ENCODE peak calls at places on chromosomes 12 and 14, in ten cellular contexts. C is cardiac muscle cell, F is ascending aorta, Y is HFF-Myc, D is left ventricle myocardium inferior, X is Panc1, R is epithelial cell of esophagus, L is cardiac fibroblast, W is OCI-LY7, O is astrocyte of the spinal cord. U is an unnamed sample.

GRCh38 chr14:102883028-102883953 is 39.2 kb upstream of the AMN start:
- DNase-seq in O (no peak), L (no peak), W (no peak), D (no peak), C (no peak), F (no peak), Y (no peak), R (no peak), X (no peak), U (no peak)

GRCh38 chr12:126944684-126945083 is 1322.3 kb upstream of the TMEM132C start:
- DNase-seq in R (no peak), D (no peak), F (no peak), X (no peak), Y (no peak), O (no peak), C (no peak), W (no peak), L (no peak), U (no peak)

GRCh38 chr14:105060751-105061427 is 4.3 kb downstream of the GPR132 start:
- DNase-seq in Y (no peak), O (no peak), C (no peak), D (peak), R (no peak), L (no peak), X (no peak), F (no peak), W (peak), U (no peak)

GRCh38 chr12:108804361-108804949 is 52.9 kb downstream of the SSH1 start:
- DNase-seq in W (no peak), R (no peak), X (no peak), C (peak), O (peak), L (peak), F (no peak), D (peak), Y (no peak), U (peak)

GRCh38 chr14:22510527-22511110 is 78.4 kb downstream of the DAD1 start:
- DNase-seq in O (peak), L (peak), W (no peak), C (peak), F (no peak), Y (peak), X (no peak), R (no peak), D (no peak), U (no peak)

GRCh38 chr14:92647499-92648279 is 100.7 kb downstream of the LGMN start:
- DNase-seq in W (no peak), R (no peak), X (no peak), C (peak), F (no peak), L (peak), D (no peak), Y (no peak), O (peak), U (no peak)

GRCh38 chr12:100988278-100988625 is 193.7 kb downstream of the ANO4 start:
- DNase-seq in R (no peak), W (no peak), O (no peak), F (no peak), C (no peak), Y (no peak), X (no peak), L (no peak), D (no peak), U (no peak)

GRCh38 chr12:30200864-30201263 is 417.1 kb upstream of the TMTC1 start:
- DNase-seq in Y (no peak), C (peak), X (no peak), O (peak), R (no peak), L (peak), D (no peak), F (no peak), W (no peak), U (no peak)

GRCh38 chr14:31745741-31746140 is 184.5 kb downstream of the NUBPL start:
- DNase-seq in L (no peak), D (no peak), X (no peak), O (no peak), R (no peak), Y (no peak), W (peak), C (no peak), F (no peak), U (no peak)

GRCh38 chr12:68098939-68099338 is 60.6 kb downstream of the IFNG start:
- DNase-seq in O (no peak), Y (no peak), X (no peak), D (no peak), W (no peak), C (no peak), L (no peak), R (no peak), F (no peak), U (no peak)

GRCh38 chr12:89225808-89226368 is 126.4 kb downstream of the DUSP6 start:
- DNase-seq in C (peak), W (no peak), F (no peak), O (peak), X (no peak), Y (peak), R (peak), D (no peak), L (peak), U (peak)

GRCh38 chr12:70849265-70849960 is 71.1 kb downstream of the PTPRR start:
- DNase-seq in L (peak), Y (peak), D (no peak), O (peak), W (no peak), X (no peak), C (peak), F (no peak), R (peak), U (peak)

GRCh38 chr12:30145351-30146017 is 361.7 kb upstream of the TMTC1 start:
- DNase-seq in W (no peak), L (no peak), D (no peak), R (no peak), Y (no peak), O (no peak), F (no peak), X (no peak), C (no peak), U (no peak)

GRCh38 chr14:24741871-24742270 is 107.9 kb upstream of the GZMB start:
- DNase-seq in R (peak), Y (peak), C (peak), X (no peak), O (peak), D (no peak), F (no peak), W (no peak), L (no peak), U (peak)

GRCh38 chr14:50260511-50260910 is 29.1 kb upstream of the SOS2 start:
- DNase-seq in C (peak), R (peak), L (peak), D (no peak), O (peak), W (peak), X (no peak), F (no peak), Y (peak), U (peak)

GRCh38 chr12:42119085-42119633 is 25.5 kb downstream of the GXYLT1 start:
- DNase-seq in O (peak), Y (peak), F (no peak), W (no peak), L (peak), X (no peak), R (peak), D (no peak), C (peak), U (no peak)

GRCh38 chr12:63495974-63496373 is 172.3 kb downstream of the DPY19L2 start:
- DNase-seq in Y (no peak), F (no peak), X (no peak), W (no peak), D (no peak), R (no peak), C (no peak), O (no peak), L (no peak), U (no peak)

GRCh38 chr14:54916061-54916460 is 13.4 kb upstream of the GCH1 start:
- DNase-seq in F (no peak), X (no peak), D (no peak), R (no peak), C (no peak), O (no peak), Y (no peak), W (no peak), L (no peak), U (no peak)

GRCh38 chr14:58755026-58755929 is 117.5 kb downstream of the DACT1 start:
- DNase-seq in R (no peak), C (no peak), X (no peak), Y (no peak), F (no peak), L (no peak), D (no peak), O (no peak), W (no peak), U (no peak)

GRCh38 chr12:40327506-40327905 is 102.7 kb downstream of the LRRK2 start:
- DNase-seq in L (no peak), D (no peak), X (no peak), F (no peak), W (no peak), Y (no peak), C (no peak), R (no peak), O (no peak), U (no peak)

GRCh38 chr14:32342854-32343200 is 13.7 kb downstream of the AKAP6 start:
- DNase-seq in L (no peak), Y (no peak), X (no peak), F (no peak), R (no peak), C (no peak), W (no peak), O (no peak), D (no peak), U (no peak)

GRCh38 chr12:87939182-87939581 is 90.0 kb downstream of the C12orf50 start:
- DNase-seq in O (no peak), R (no peak), F (no peak), L (no peak), C (no peak), D (no peak), X (no peak), W (no peak), Y (no peak), U (no peak)

GRCh38 chr14:30296956-30297405 is 262.0 kb upstream of the G2E3 start:
- DNase-seq in F (no peak), D (no peak), R (no peak), C (no peak), W (no peak), O (no peak), X (no peak), Y (no peak), L (no peak), U (no peak)

GRCh38 chr14:59360923-59361794 is 104.0 kb downstream of the GPR135 start:
- DNase-seq in F (no peak), D (peak), R (peak), C (peak), O (peak), W (peak), L (peak), Y (no peak), X (no peak), U (no peak)

GRCh38 chr12:75487310-75487709 is 6.8 kb downstream of the GLIPR1 start:
- DNase-seq in Y (no peak), L (no peak), X (no peak), F (no peak), C (no peak), W (no peak), O (no peak), D (no peak), R (no peak), U (no peak)

GRCh38 chr14:28609228-28609828 is 157.3 kb upstream of the FOXG1 start:
- DNase-seq in D (no peak), F (no peak), X (peak), R (peak), C (peak), L (peak), W (peak), O (peak), Y (peak), U (peak)

GRCh38 chr12:77625441-77625840 is 205.3 kb upstream of the NAV3 start:
- DNase-seq in R (peak), D (no peak), C (peak), L (peak), F (no peak), W (no peak), X (peak), O (peak), Y (peak), U (peak)

GRCh38 chr12:14841761-14842160 is 1.6 kb downstream of the ART4 start:
- DNase-seq in F (peak), O (peak), Y (no peak), X (no peak), W (no peak), R (peak), D (peak), L (peak), C (peak), U (no peak)

GRCh38 chr12:7557227-7557626 is 53.6 kb upstream of the CD163 start:
- DNase-seq in C (no peak), D (no peak), R (no peak), Y (no peak), F (no peak), L (no peak), W (no peak), X (no peak), O (no peak), U (no peak)

GRCh38 chr14:99233222-99234035 is 38.6 kb downstream of the BCL11B start:
- DNase-seq in F (no peak), R (no peak), D (no peak), W (no peak), L (no peak), X (no peak), O (no peak), Y (no peak), C (no peak), U (no peak)

GRCh38 chr12:76441016-76441415 is 92.8 kb upstream of the BBS10 start:
- DNase-seq in D (no peak), Y (no peak), O (no peak), W (no peak), X (no peak), C (no peak), R (no peak), L (no peak), F (no peak), U (no peak)

GRCh38 chr14:67618617-67619063 is 1.1 kb upstream of the ARG2 start:
- DNase-seq in W (peak), O (peak), Y (peak), C (peak), D (no peak), F (no peak), X (no peak), R (peak), L (peak), U (peak)

GRCh38 chr14:103246089-103246488 is 87.9 kb upstream of the EIF5 start:
- DNase-seq in D (no peak), O (no peak), L (no peak), C (no peak), F (no peak), R (no peak), W (no peak), Y (no peak), X (no peak), U (no peak)

GRCh38 chr12:115337693-115338543 is 653.9 kb upstream of the TBX3 start:
- DNase-seq in F (no peak), X (no peak), R (peak), O (peak), C (peak), W (no peak), Y (peak), D (peak), L (peak), U (peak)

GRCh38 chr14:106218189-106218588 is 691.8 kb downstream of the TMEM121 start:
- DNase-seq in F (no peak), C (no peak), D (no peak), X (no peak), R (no peak), W (no peak), L (no peak), O (no peak), Y (no peak), U (no peak)

GRCh38 chr12:21526053-21526452 is at the start of gene SPX:
- DNase-seq in F (no peak), L (peak), W (peak), R (peak), Y (no peak), X (no peak), D (no peak), C (peak), O (no peak), U (no peak)

GRCh38 chr12:117502233-117502632 is 140.8 kb upstream of the NOS1 start:
- DNase-seq in C (no peak), F (no peak), X (no peak), D (no peak), W (no peak), R (no peak), O (no peak), L (no peak), Y (no peak), U (no peak)

GRCh38 chr14:86013663-86014062 is 483.7 kb downstream of the FLRT2 start:
- DNase-seq in W (no peak), X (no peak), D (no peak), Y (no peak), R (peak), L (peak), F (no peak), C (peak), O (peak), U (no peak)

DNA sequence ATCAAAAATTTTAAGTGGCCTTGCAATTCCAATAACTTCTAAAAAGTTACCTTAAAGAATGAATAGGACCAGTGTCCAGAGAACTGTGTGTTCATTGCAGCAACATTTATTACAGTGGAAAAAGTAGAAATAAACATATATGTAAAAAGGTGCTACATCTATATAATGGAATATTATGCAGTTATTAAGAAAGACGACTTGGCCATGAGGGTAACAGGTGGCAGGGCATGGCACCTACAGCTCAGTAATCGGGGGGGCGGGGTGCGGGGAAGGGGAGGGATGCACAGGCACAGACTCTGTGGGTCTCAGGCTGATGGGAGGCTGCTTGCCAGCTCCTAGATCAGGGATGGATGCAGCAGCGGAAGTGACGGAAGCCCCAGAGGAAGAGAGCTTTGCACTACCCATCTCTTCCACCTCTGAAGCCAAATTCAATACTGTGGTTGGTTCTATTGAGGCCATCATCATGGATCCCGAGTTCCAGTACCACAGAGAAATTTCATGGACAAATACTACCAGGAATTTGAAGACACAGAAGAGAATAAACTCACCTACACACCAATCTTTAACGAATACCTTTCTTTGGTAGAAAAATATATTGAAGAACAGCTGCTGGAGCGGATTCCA is 14.0 kb downstream of the KRT76 start:
- DNase-seq in O (no peak), X (no peak), C (no peak), F (no peak), Y (no peak), L (no peak), R (no peak), D (no peak), W (no peak), U (no peak)
- TF ChIP-seq CTCF in O (no peak), X (no peak), C (no peak), F (no peak), Y (no peak), L (no peak), R (no peak), D (no peak), W (no peak), U (no peak)

GRCh38 chr12:64837427-64837826 is 13.0 kb downstream of the TBC1D30 start:
- DNase-seq in C (no peak), W (no peak), Y (no peak), O (no peak), F (no peak), X (no peak), R (no peak), D (no peak), L (no peak), U (no peak)

GRCh38 chr12:64840949-64841717 is 16.7 kb downstream of the TBC1D30 start:
- DNase-seq in Y (no peak), O (no peak), X (no peak), F (no peak), D (no peak), C (no peak), R (peak), W (no peak), L (no peak), U (no peak)

GRCh38 chr12:64835926-64836325 is 11.5 kb downstream of the TBC1D30 start:
- DNase-seq in R (no peak), F (no peak), O (no peak), X (no peak), L (no peak), D (no peak), C (no peak), W (no peak), Y (no peak), U (no peak)

GRCh38 chr12:64836856-64837255 is 12.4 kb downstream of the TBC1D30 start:
- DNase-seq in X (no peak), O (no peak), L (no peak), W (no peak), D (no peak), R (peak), F (no peak), Y (no peak), C (no peak), U (no peak)

GRCh38 chr12:64840129-64840528 is 15.7 kb downstream of the TBC1D30 start:
- DNase-seq in C (no peak), L (no peak), W (no peak), O (no peak), Y (no peak), F (no peak), X (no peak), R (peak), D (no peak), U (no peak)
- TF ChIP-seq CTCF in C (no peak), L (no peak), W (no peak), O (no peak), Y (no peak), F (no peak), X (no peak), R (no peak), D (no peak), U (no peak)

GRCh38 chr14:68823434-68824206 is 30.8 kb upstream of the ZFP36L1 start:
- DNase-seq in Y (no peak), W (no peak), X (no peak), D (no peak), L (no peak), C (no peak), O (no peak), R (no peak), F (no peak), U (no peak)

GRCh38 chr14:68825729-68826128 is 32.9 kb upstream of the ZFP36L1 start:
- DNase-seq in X (no peak), Y (no peak), W (no peak), C (no peak), R (no peak), F (no peak), L (no peak), D (no peak), O (no peak), U (no peak)

GRCh38 chr14:68822964-68823363 is 30.1 kb upstream of the ZFP36L1 start:
- DNase-seq in F (no peak), D (no peak), C (no peak), X (no peak), R (no peak), L (no peak), O (no peak), W (no peak), Y (no peak), U (no peak)

GRCh38 chr14:68824207-68824516 is 31.3 kb upstream of the ZFP36L1 start:
- DNase-seq in C (no peak), W (no peak), O (no peak), D (no peak), F (no peak), Y (no peak), X (no peak), R (no peak), L (no peak), U (no peak)

GRCh38 chr14:68824517-68825347 is 31.9 kb upstream of the ZFP36L1 start:
- DNase-seq in C (peak), L (peak), F (no peak), O (peak), R (peak), X (peak), Y (peak), W (peak), D (peak), U (no peak)
- TF ChIP-seq CTCF in C (peak), L (peak), F (peak), O (peak), R (peak), X (peak), Y (peak), W (peak), D (peak), U (peak)

GRCh38 chr14:48973136-48973535 is 613.0 kb downstream of the RPS29 start:
- DNase-seq in L (peak), D (no peak), C (peak), R (no peak), Y (no peak), O (peak), X (no peak), W (no peak), F (no peak), U (peak)

GRCh38 chr14:48970995-48971394 is 615.2 kb downstream of the RPS29 start:
- DNase-seq in O (no peak), C (peak), W (no peak), R (no peak), L (peak), X (no peak), D (no peak), F (no peak), Y (no peak), U (no peak)

DNA sequence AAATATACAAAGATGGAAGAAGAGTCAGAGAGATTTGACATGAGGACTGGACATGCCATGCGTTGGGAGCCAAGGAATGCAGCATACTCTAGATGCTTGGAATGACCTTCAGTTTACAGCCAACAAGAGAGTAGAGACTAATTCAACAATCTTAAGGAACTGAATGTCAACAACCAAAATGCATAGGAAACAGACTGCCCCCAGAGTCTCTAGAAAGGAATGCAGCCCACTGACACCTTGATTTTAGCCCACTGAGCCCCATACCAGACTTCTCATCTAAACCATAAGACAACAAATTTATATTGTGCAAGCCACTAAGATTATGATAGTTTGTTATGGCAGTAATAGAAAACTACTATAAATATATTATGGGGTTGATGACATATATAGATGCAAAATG is 611.2 kb downstream of the RPS29 start:
- DNase-seq in D (no peak), C (no peak), O (no peak), Y (no peak), W (peak), F (no peak), X (no peak), L (no peak), R (no peak), U (no peak)
- TF ChIP-seq CTCF in D (no peak), C (no peak), O (no peak), Y (no peak), W (peak), F (no peak), X (no peak), L (no peak), R (no peak), U (no peak)

U was measured in astrocyte of the cerebellum.